ENCODE peak calls at places on chromosomes 1 and 21, in seven cellular contexts. N, Q, W, F, R, G and C are unnamed samples.

GRCh38 chr21:14115646-14116045 is 95.1 kb downstream of the LIPI start:
- DNase-seq in G (no peak), N (no peak), F (no peak), W (no peak), R (no peak), Q (no peak), C (no peak)

GRCh38 chr1:212951058-212951923 is 950 bp downstream of the VASH2 start:
- DNase-seq in G (no peak), F (no peak), W (no peak), Q (no peak), R (no peak), N (no peak), C (no peak)

GRCh38 chr21:26449161-26449560 is 123.9 kb downstream of the CYYR1 start:
- DNase-seq in Q (no peak), F (no peak), G (no peak), R (no peak), W (peak; percentile 43), N (no peak), C (peak; percentile 77)

GRCh38 chr1:234154320-234155251 is 218.7 kb upstream of the COA6 start:
- DNase-seq in G (peak; percentile 50), Q (peak; percentile 14), N (no peak), F (peak; percentile 64), R (peak; percentile 46), W (peak; percentile 73), C (peak; percentile 75)

GRCh38 chr1:36612121-36612520 is 129.4 kb upstream of the CSF3R start:
- DNase-seq in R (no peak), W (no peak), F (no peak), Q (no peak), G (no peak), N (no peak), C (no peak)

GRCh38 chr1:159946242-159947187 is 1.1 kb upstream of the IGSF9 start:
- DNase-seq in G (no peak), R (no peak), W (no peak), Q (no peak), F (no peak), N (no peak), C (no peak)

GRCh38 chr1:223245983-223246382 is 102.9 kb upstream of the TLR5 start:
- DNase-seq in R (no peak), G (no peak), Q (no peak), N (no peak), F (no peak), W (no peak), C (no peak)

GRCh38 chr1:201363455-201363854 is 14.0 kb downstream of the TNNT2 start:
- DNase-seq in Q (no peak), F (no peak), W (no peak), G (no peak), N (no peak), R (no peak), C (no peak)

GRCh38 chr1:176773038-176773437 is 310.1 kb downstream of the PAPPA2 start:
- DNase-seq in F (no peak), N (no peak), W (no peak), Q (no peak), R (no peak), G (no peak), C (no peak)

GRCh38 chr1:228097333-228098081 is 5.6 kb downstream of the C1orf35 start:
- DNase-seq in F (no peak), N (no peak), G (no peak), R (no peak), Q (no peak), W (no peak), C (no peak)

GRCh38 chr1:161706116-161706482 is 930 bp upstream of the FCRLA start:
- DNase-seq in G (no peak), N (no peak), Q (no peak), F (no peak), R (no peak), W (peak; percentile 75), C (peak; percentile 10)

GRCh38 chr1:35558374-35559316 is 1.0 kb downstream of the NCDN start:
- DNase-seq in F (peak; percentile 27), Q (peak; percentile 33), W (no peak), N (no peak), R (no peak), G (no peak), C (peak; percentile 22)